ENCODE peak calls at places on chromosomes 3 and 15, in eight cellular contexts. R is WTC11, J is type B pancreatic cell, X is astrocyte of the spinal cord, C is Caco-2, N is HFF-Myc, H is GM13977, A is left ventricle myocardium inferior. I is an unnamed sample.

GRCh38 chr3:71580636-71581215 is 2.8 kb downstream of the FOXP1 start:
- DNase-seq in A (no peak), X (peak), N (no peak), R (no peak), J (no peak), H (no peak), C (no peak), I (no peak)

GRCh38 chr3:183698760-183699159 is 1.2 kb downstream of the YEATS2 start:
- DNase-seq in J (no peak), C (no peak), R (no peak), X (peak), H (no peak), A (no peak), N (no peak), I (no peak)

GRCh38 chr3:139112230-139112558 is 67.5 kb upstream of the PRR23C start:
- DNase-seq in C (no peak), J (peak), N (no peak), H (no peak), A (no peak), R (no peak), X (no peak), I (no peak)

GRCh38 chr3:42572278-42572677 is 9.5 kb downstream of the SEC22C start:
- DNase-seq in R (peak), N (no peak), A (no peak), H (peak), J (no peak), X (no peak), C (peak), I (no peak)

GRCh38 chr3:29494305-29495036 is 213.6 kb downstream of the RBMS3 start:
- DNase-seq in J (no peak), C (no peak), X (no peak), H (no peak), R (no peak), N (peak), A (no peak), I (no peak)

GRCh38 chr15:91553455-91553854 is 300.1 kb upstream of the SLCO3A1 start:
- DNase-seq in A (no peak), R (no peak), N (no peak), H (no peak), J (no peak), X (no peak), C (no peak), I (no peak)

GRCh38 chr15:64622410-64623260 is 152.8 kb downstream of the RBPMS2 start:
- DNase-seq in N (no peak), R (no peak), H (peak), J (no peak), A (no peak), C (no peak), X (no peak), I (no peak)

GRCh38 chr3:149969945-149970715 is 565 bp downstream of the PFN2 start:
- DNase-seq in H (peak), A (peak), R (peak), X (peak), C (peak), N (no peak), J (peak), I (no peak)

GRCh38 chr3:30751610-30752299 is 142.7 kb downstream of the GADL1 start:
- DNase-seq in N (peak), A (peak), J (no peak), C (peak), H (peak), R (peak), X (peak), I (no peak)

GRCh38 chr15:34223904-34224596 is 766 bp upstream of the EMC4 start:
- DNase-seq in H (no peak), C (no peak), A (no peak), R (no peak), X (no peak), N (no peak), J (no peak), I (no peak)

GRCh38 chr3:89562373-89562772 is 455.0 kb downstream of the EPHA3 start:
- DNase-seq in X (no peak), N (no peak), A (no peak), R (no peak), J (no peak), H (no peak), C (no peak), I (no peak)

GRCh38 chr3:13332158-13332557 is 88.0 kb downstream of the NUP210 start:
- DNase-seq in N (no peak), H (peak), X (no peak), J (no peak), A (no peak), R (no peak), C (no peak), I (no peak)

GRCh38 chr3:12869025-12869695 is 27.8 kb upstream of the RPL32 start:
- DNase-seq in X (no peak), A (peak), H (peak), N (no peak), R (peak), J (no peak), C (no peak), I (no peak)

GRCh38 chr3:18438586-18438985 is 13.4 kb upstream of the SATB1 start:
- DNase-seq in X (no peak), J (no peak), C (no peak), N (no peak), R (no peak), A (no peak), H (no peak), I (no peak)

GRCh38 chr3:126523745-126524428 is at the start of gene CHST13:
- DNase-seq in R (peak), C (peak), X (peak), H (no peak), J (no peak), A (peak), N (no peak), I (no peak)

GRCh38 chr15:55789066-55789660 is 46.2 kb upstream of the PRTG start:
- DNase-seq in J (no peak), H (peak), C (peak), R (peak), N (no peak), X (no peak), A (peak), I (no peak)

GRCh38 chr15:45251888-45252287 is at the start of gene SLC28A2:
- DNase-seq in C (no peak), X (no peak), R (no peak), H (no peak), J (no peak), A (no peak), N (no peak), I (no peak)

GRCh38 chr3:16254933-16255725 is 9.6 kb downstream of the DPH3 start:
- DNase-seq in J (no peak), N (no peak), R (no peak), C (no peak), X (no peak), H (no peak), A (no peak), I (no peak)

GRCh38 chr15:47331796-47332480 is 385.4 kb upstream of the SEMA6D start:
- DNase-seq in A (no peak), N (peak), C (no peak), J (no peak), H (no peak), R (no peak), X (peak), I (no peak)

DNA sequence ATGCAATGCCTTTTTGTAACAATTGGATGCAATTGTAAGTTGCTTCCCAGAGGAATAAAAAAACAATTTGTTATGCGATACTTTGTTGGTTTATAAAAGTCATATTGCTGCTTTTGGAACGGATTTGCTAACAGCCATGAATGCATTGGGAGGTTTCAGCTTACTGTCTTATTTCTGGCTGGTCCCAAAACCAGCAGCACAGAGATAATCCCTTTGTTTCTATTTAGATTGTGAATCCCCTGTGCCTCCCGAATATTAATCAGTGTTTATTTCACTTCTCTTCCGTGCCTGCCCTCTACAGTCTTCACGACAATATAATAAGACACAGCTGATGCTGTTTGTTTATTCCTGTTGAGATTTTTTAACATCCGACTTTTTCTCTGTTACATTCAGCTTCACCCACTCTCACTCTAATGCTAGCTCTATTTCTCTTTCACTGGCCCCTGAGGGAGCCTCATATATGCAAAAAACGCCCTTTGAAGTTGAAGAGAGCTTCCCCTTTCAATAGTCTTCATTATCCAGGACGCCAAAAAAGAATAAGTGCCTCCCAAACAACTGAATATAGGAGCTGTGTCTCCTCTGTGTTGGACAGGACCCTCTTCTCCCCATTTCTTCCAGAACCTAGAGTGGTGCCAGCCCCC is 995.2 kb downstream of the ROBO2 start:
- DNase-seq in N (no peak), R (no peak), C (no peak), X (no peak), A (no peak), H (no peak), J (no peak), I (no peak)
- TF ChIP-seq CTCF in N (no peak), R (no peak), C (no peak), X (no peak), A (no peak), H (no peak), J (no peak), I (no peak)

GRCh38 chr3:10703875-10704274 is 112.2 kb upstream of the SLC6A11 start:
- DNase-seq in J (no peak), N (no peak), R (peak), A (no peak), C (peak), H (no peak), X (peak), I (no peak)
- TF ChIP-seq CTCF in J (peak), N (peak), R (peak), A (no peak), C (peak), H (peak), X (peak), I (peak)

DNA sequence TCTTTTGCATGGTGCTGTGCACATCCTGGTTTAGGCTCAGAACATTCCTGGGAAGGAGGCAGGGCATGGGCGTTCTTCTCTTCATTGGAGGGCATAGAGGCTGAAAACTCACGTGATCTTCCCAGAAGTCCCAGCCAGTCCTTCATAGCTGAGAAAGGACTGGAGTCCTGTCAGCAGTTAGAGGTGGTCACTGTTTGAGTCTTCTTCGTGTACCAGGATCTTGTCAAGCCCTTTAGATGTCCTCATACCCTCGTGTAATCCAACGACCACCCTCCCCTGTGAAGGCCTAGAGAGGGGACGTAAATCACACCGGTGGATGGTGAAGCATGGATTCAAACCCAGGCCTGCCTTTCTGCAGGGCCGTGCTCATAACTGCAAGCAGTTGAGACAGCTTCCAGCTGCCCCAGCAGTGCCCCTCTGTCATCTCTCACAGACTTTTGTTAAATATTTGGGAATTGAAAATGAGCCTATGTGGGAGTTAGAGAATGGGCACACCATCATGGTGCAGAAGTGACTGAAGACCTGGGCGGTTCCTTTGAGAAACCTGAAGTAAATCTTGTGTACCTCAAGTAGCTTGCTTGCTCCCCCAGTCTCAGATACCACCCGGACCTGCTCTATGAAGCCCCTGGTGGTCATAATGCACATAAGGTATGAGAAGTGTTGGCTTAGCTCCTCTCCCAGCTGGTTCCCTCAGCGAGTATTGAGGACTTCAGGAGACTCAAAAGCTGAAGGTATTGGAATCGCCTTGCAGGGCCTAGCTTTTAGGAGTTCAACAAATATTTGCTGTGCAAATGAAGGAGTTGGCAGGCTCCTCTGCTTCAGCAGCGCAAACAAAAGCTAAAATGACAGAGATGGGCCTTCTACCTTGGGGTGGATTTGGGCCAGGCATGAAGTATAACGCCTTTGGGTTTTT is 1.4 kb downstream of the CMTM8 start:
- DNase-seq in R (peak), J (no peak), N (no peak), A (no peak), C (peak), X (peak), H (peak), I (no peak)
- TF ChIP-seq CTCF in R (peak), J (peak), N (peak), A (peak), C (peak), X (peak), H (peak), I (peak)

GRCh38 chr3:106209482-106209881 is 340.7 kb upstream of the CBLB start:
- DNase-seq in R (no peak), J (no peak), H (no peak), A (no peak), N (no peak), C (no peak), X (no peak), I (no peak)

GRCh38 chr3:106208266-106208665 is 339.5 kb upstream of the CBLB start:
- DNase-seq in N (no peak), A (no peak), J (no peak), H (no peak), C (no peak), X (no peak), R (no peak), I (no peak)

GRCh38 chr3:106210923-106211322 is 342.1 kb upstream of the CBLB start:
- DNase-seq in H (no peak), C (no peak), J (no peak), X (no peak), A (no peak), R (no peak), N (no peak), I (no peak)

GRCh38 chr3:106206613-106207012 is 337.8 kb upstream of the CBLB start:
- DNase-seq in X (no peak), A (no peak), C (no peak), H (no peak), N (no peak), J (no peak), R (no peak), I (no peak)

DNA sequence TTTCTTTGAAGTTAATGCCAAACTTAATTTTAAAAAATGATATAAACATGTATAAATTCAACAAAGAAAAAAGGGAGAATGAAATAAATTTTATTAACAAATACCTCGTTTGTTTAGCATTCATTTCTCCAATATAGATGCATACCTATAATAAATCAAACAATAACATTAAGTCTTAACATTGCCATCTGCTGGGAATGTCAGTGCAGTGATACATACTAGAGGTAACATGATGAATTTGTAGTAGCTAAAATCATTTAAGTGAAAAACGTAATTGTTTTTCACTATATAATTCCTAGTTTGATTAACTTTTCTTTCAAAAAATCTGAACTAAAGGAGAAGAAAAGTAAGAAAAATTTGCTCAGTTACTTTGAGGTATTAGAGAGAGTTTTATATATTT is 340.2 kb upstream of the CBLB start:
- DNase-seq in N (no peak), C (no peak), J (no peak), X (peak), R (no peak), H (no peak), A (no peak), I (no peak)
- TF ChIP-seq CTCF in N (no peak), C (no peak), J (no peak), X (peak), R (no peak), H (peak), A (peak), I (no peak)

DNA sequence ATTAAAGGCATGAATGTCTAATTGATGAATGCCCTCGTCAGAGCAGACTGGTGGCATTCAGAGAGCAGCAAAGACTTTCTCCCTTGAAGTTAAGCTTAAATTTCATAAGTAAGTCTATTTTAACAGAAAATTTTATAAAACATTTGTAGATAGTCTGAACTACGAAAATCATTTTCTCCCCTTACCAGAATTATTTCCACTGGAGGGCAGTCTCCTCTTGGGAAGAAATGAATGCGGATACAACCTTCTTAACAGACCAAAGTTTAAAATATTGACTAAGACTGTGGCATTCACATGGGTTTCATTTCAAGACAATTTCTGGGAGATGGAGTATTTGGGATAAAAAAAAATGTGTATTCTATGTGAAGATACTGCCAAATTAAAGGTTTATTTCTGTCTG is 669.0 kb downstream of the FHIT start:
- DNase-seq in X (peak), A (no peak), J (no peak), C (peak), N (no peak), H (no peak), R (no peak), I (no peak)
- TF ChIP-seq CTCF in X (peak), A (peak), J (peak), C (no peak), N (no peak), H (no peak), R (no peak), I (peak)

DNA sequence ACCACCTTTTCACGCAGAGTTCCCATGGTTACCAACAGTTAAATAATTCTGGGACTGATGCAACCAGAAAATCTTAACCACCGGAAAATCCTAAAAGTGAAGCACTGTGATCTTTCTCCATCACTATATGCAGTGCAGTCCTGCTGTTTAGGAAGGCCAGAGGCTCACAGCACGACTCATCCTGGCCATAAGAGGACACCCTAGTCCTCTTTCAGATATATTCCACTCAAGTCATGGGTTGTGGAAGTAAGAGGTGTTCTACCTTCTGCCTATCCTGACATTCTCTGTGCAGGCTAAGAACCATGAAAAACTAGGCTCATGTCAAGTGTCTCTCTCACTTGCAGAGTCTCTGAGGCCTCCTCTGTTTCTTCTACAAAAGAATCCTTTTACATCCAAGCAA is 67.2 kb downstream of the DHX30 start:
- DNase-seq in A (no peak), J (no peak), H (no peak), N (no peak), X (no peak), R (no peak), C (no peak), I (no peak)
- TF ChIP-seq CTCF in A (no peak), J (no peak), H (no peak), N (no peak), X (peak), R (no peak), C (no peak), I (no peak)

GRCh38 chr15:100926258-100926657 is 7.1 kb downstream of the LRRK1 start:
- DNase-seq in N (no peak), C (no peak), A (no peak), X (no peak), R (peak), H (no peak), J (peak), I (no peak)
- TF ChIP-seq CTCF in N (peak), C (no peak), A (no peak), X (no peak), R (peak), H (peak), J (no peak), I (peak)

GRCh38 chr3:103308921-103309320 is 874.1 kb downstream of the ZPLD1 start:
- DNase-seq in N (no peak), C (peak), X (no peak), H (no peak), A (no peak), J (no peak), R (peak), I (no peak)
- TF ChIP-seq CTCF in N (no peak), C (peak), X (peak), H (no peak), A (no peak), J (peak), R (no peak), I (peak)